ENCODE peak calls at places on chromosome 12, in five cellular contexts. K, E, L, Z and Q are unnamed samples.

GRCh38 chr12:64781374-64782029 is 22.3 kb upstream of the GNS start:
- DNase-seq in K (no peak), E (peak; percentile 56), L (peak; percentile 26), Z (no peak), Q (peak; percentile 6)

GRCh38 chr12:131211279-131211938 is 257.7 kb downstream of the ADGRD1 start:
- DNase-seq in K (no peak), E (peak; percentile 22), L (no peak), Z (no peak), Q (no peak)

GRCh38 chr12:19220861-19221466 is 91.4 kb downstream of the PLEKHA5 start:
- DNase-seq in K (no peak), E (no peak), L (no peak), Z (no peak), Q (peak; percentile 93)

GRCh38 chr12:109571773-109572505 is 1.4 kb downstream of the MMAB start:
- DNase-seq in K (no peak), E (no peak), L (no peak), Z (no peak), Q (no peak)

GRCh38 chr12:79690156-79690605 is 583 bp downstream of the PAWR start:
- DNase-seq in K (peak; percentile 63), E (no peak), L (peak; percentile 49), Z (peak; percentile 75), Q (no peak)

GRCh38 chr12:94570161-94570560 is 80.2 kb downstream of the TMCC3 start:
- DNase-seq in K (no peak), E (no peak), L (no peak), Z (no peak), Q (peak; percentile 82)

GRCh38 chr12:19575307-19576243 is 136.3 kb downstream of the AEBP2 start:
- DNase-seq in K (peak; percentile 15), E (no peak), L (peak; percentile 89), Z (no peak), Q (peak; percentile 60)

GRCh38 chr12:57990241-57990883 is 49.0 kb downstream of the ATP23 start:
- DNase-seq in K (no peak), E (no peak), L (no peak), Z (no peak), Q (no peak)

GRCh38 chr12:94152292-94153083 is 4.1 kb downstream of the PLXNC1 start:
- DNase-seq in K (no peak), E (no peak), L (no peak), Z (no peak), Q (no peak)

GRCh38 chr12:120292661-120293531 is at the start of gene RNU4-1:
- DNase-seq in K (peak; percentile 96), E (peak; percentile 93), L (peak; percentile 57), Z (peak; percentile 97), Q (peak; percentile 96)

GRCh38 chr12:6961278-6961694 is 9.2 kb downstream of the PHB2 start:
- DNase-seq in K (no peak), E (no peak), L (peak; percentile 34), Z (peak; percentile 75), Q (no peak)

GRCh38 chr12:6957741-6958608 is 6.8 kb downstream of the PTPN6 start:
- DNase-seq in K (no peak), E (no peak), L (no peak), Z (no peak), Q (no peak)

GRCh38 chr12:6960291-6961277 is 9.4 kb downstream of the PTPN6 start:
- DNase-seq in K (peak; percentile 72), E (no peak), L (peak; percentile 38), Z (no peak), Q (peak; percentile 33)

GRCh38 chr12:6958609-6959375 is 7.6 kb downstream of the PTPN6 start:
- DNase-seq in K (no peak), E (no peak), L (peak; percentile 16), Z (peak; percentile 82), Q (no peak)

GRCh38 chr12:6959376-6960290 is 8.5 kb downstream of the PTPN6 start:
- DNase-seq in K (no peak), E (no peak), L (no peak), Z (no peak), Q (no peak)
- H3K4me1 ChIP-seq in K (peaks cover 25% of the 10 kb centered on the region), E (peaks cover 6% of the 10 kb centered on the region), L (no peaks in the 10 kb centered on the region), Z (peaks cover 82% of the 10 kb centered on the region), Q (peaks cover 2% of the 10 kb centered on the region)

DNA sequence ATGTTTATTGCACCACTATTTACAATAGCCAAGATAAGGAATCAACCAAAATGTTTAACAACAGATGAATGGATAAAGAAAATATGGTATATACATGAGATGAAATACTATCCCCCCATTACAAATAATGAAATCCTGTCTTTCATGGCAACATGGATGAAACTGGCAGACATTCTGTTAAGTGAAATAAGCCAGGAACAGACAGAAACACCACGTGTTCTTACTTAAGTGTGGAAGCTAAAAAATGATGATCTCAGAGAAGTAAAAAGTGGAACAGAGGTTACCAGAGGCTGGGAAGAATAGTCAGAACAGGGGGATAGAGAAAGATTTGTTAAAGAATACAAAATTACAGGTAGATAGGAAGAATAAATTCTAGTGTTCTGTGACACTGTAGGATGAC is 113.7 kb upstream of the MDM1 start:
- DNase-seq in K (no peak), E (no peak), L (no peak), Z (no peak), Q (no peak)
- H3K27ac ChIP-seq in K (no peak overlapping the region), E (no peak overlapping the region), L (no peak overlapping the region), Z (no peak overlapping the region), Q (no peak overlapping the region)

GRCh38 chr12:6132496-6132895 is 8.0 kb upstream of the VWF start:
- DNase-seq in K (no peak), E (no peak), L (no peak), Z (no peak), Q (no peak)
- H3K4me2 ChIP-seq in K (no peak overlapping the region), E (no peak overlapping the region), L (no peak overlapping the region), Z (no peak overlapping the region), Q (no peak overlapping the region)

DNA sequence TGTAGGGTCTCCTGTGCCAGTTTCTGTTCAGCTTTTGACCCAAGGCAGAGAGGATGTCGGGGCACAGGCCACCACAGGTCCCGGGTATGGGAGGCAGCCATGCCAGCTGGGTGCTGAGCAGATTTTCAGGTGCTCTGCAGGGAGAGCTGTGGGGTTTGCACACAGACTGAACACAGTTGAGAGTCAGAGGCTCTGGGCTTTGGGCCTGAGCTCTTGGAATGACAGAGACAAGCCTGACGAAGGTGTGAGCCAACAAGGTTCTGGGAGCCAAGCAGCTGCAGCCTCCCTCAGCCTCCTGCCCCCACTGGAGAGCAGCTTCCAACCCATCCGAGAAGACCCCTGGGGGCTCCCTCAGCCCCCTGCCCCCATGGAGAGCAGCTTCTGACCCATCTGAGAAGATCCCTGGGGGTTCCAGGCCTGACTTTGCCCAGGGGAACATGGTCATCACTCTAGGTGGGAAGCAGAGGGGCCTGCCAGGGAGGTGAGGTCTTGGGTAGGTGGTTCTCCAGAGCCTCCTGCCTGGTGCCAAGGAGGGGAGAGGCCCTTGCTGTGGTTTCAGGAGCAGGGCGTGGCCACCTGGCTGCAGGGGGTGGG is 13.8 kb downstream of the FBRSL1 start:
- DNase-seq in K (no peak), E (no peak), L (no peak), Z (no peak), Q (no peak)
- H3K4me1 ChIP-seq in K (peaks cover 20% of the 10 kb centered on the region), E (peaks cover 4% of the 10 kb centered on the region), L (peaks cover 8% of the 10 kb centered on the region), Z (peaks cover 13% of the 10 kb centered on the region), Q (peaks cover 3% of the 10 kb centered on the region)

GRCh38 chr12:124975276-124975675 is 13.7 kb downstream of the DHX37 start:
- DNase-seq in K (no peak), E (no peak), L (no peak), Z (no peak), Q (no peak)
- H3K27ac ChIP-seq in K (no peak overlapping the region), E (no peak overlapping the region), L (no peak overlapping the region), Z (no peak overlapping the region), Q (no peak overlapping the region)

GRCh38 chr12:6843118-6843902 is 2.6 kb downstream of the GNB3 start:
- DNase-seq in K (no peak), E (peak; percentile 83), L (peak; percentile 53), Z (peak; percentile 80), Q (no peak)

GRCh38 chr12:6840428-6841138 is at the start of gene GNB3:
- DNase-seq in K (no peak), E (no peak), L (no peak), Z (peak; percentile 74), Q (no peak)

GRCh38 chr12:6839482-6840201 is 1.1 kb upstream of the GNB3 start:
- DNase-seq in K (no peak), E (peak; percentile 88), L (no peak), Z (peak; percentile 97), Q (no peak)

GRCh38 chr12:6842075-6842474 is 1.4 kb downstream of the GNB3 start:
- DNase-seq in K (no peak), E (no peak), L (no peak), Z (no peak), Q (no peak)

DNA sequence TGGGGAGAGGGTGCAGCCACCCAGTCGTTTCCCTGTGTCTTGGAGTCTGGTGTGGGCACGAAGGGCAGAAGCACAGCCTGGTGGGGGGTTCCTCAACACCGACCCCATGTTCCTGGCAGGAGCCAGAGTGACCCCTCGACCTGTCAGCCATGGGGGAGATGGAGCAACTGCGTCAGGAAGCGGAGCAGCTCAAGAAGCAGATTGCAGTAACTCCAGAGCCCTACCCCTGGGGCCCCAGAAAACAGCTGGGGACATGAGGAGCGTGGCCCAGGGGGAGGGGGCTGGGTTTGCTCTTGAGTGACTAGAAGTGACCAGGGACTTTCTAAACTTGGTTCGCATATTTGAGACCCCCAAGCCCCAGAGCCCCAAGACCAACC is 402 bp downstream of the GNB3 start:
- DNase-seq in K (no peak), E (no peak), L (no peak), Z (peak; percentile 56), Q (no peak)
- H3K4me2 ChIP-seq in K (no peak overlapping the region), E (no peak overlapping the region), L (no peak overlapping the region), Z (peak overlapping the region; percentile 88), Q (no peak overlapping the region)

GRCh38 chr12:53677612-53678133 is 1.8 kb upstream of the ATP5MC2 start:
- DNase-seq in K (no peak), E (no peak), L (no peak), Z (no peak), Q (no peak)
- H3K4me1 ChIP-seq in K (peaks cover 15% of the 10 kb centered on the region), E (peaks cover 7% of the 10 kb centered on the region), L (no peaks in the 10 kb centered on the region), Z (peaks cover 41% of the 10 kb centered on the region), Q (peaks cover 3% of the 10 kb centered on the region)

DNA sequence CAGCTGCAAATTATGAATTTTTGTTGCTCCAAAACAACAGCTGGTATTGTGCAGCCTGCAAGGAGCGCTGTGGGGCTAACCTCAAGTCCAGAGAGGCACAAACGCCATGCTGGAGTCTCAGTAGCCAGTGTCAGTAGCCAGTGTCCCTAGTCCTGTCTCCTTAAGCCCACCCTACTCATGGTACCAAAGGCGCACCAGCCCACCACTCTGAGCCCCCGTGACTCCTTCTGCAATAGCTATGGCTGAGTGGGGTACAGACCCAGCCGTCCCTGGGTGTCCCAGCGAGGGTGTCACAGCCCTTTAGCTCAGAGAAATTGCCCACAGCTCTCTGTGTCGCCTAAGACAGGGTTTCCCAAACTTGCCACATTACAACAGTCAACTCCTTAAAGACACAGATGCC is 65.2 kb downstream of the ARL6IP4 start:
- DNase-seq in K (no peak), E (no peak), L (no peak), Z (no peak), Q (no peak)
- H3K27ac ChIP-seq in K (no peak overlapping the region), E (no peak overlapping the region), L (no peak overlapping the region), Z (no peak overlapping the region), Q (no peak overlapping the region)

DNA sequence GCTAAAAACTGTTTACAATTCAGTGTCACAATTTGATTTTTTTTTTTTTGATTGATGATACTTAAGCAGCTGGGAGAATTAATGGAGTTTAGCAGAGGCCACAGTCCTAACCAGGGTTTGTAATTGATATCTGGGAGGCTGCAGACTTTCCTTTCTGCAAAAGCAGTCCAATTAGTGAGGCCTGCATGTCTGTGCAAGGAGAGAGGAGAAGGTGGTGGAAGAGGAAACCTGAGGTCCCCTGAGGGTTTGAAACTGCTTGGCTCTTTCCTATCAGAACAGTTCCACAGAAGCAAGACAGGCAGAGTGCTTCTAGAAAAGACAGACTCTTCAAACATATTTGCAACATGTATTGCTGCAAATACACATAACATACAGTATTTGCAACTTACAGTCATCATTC is 160.8 kb upstream of the KRR1 start:
- DNase-seq in K (no peak), E (no peak), L (peak; percentile 3), Z (no peak), Q (no peak)
- H3K4me2 ChIP-seq in K (no peak overlapping the region), E (no peak overlapping the region), L (no peak overlapping the region), Z (no peak overlapping the region), Q (no peak overlapping the region)